ENCODE peak calls at places on chromosomes 4 and X, in eight cellular contexts. N is GM13977, M is A549, O is SK-N-SH, H is sigmoid colon, C is transverse colon, P is GM10248, J is astrocyte of the spinal cord. D is an unnamed sample.

GRCh38 chr4:78800965-78801364 is 24.8 kb downstream of the BMP2K start:
- DNase-seq in C (no peak), P (no peak), H (no peak), J (no peak), O (no peak), N (no peak), M (no peak), D (no peak)

GRCh38 chrX:24956828-24957227 is 58.9 kb downstream of the ARX start:
- DNase-seq in H (no peak), P (no peak), J (peak), C (no peak), N (no peak), O (no peak), M (no peak), D (no peak)

GRCh38 chrX:154002215-154002719 is 17.4 kb downstream of the IRAK1 start:
- DNase-seq in C (peak), J (peak), M (no peak), O (no peak), N (peak), H (no peak), P (no peak), D (no peak)

GRCh38 chrX:130264573-130264972 is 4.1 kb downstream of the ZNF280C start:
- DNase-seq in O (no peak), P (no peak), M (no peak), H (no peak), C (no peak), J (no peak), N (no peak), D (no peak)

GRCh38 chrX:48474127-48474526 is 1.9 kb upstream of the FTSJ1 start:
- DNase-seq in J (no peak), M (no peak), P (no peak), C (no peak), H (no peak), N (no peak), O (peak), D (no peak)

GRCh38 chrX:13893826-13894225 is 76.9 kb upstream of the GPM6B start:
- DNase-seq in N (no peak), C (no peak), M (no peak), O (no peak), H (no peak), P (no peak), J (peak), D (no peak)

GRCh38 chrX:7120578-7121219 is 26.8 kb upstream of the STS start:
- DNase-seq in N (no peak), C (peak), J (peak), H (no peak), M (no peak), O (no peak), P (no peak), D (no peak)

GRCh38 chr4:27149541-27150212 is 289.0 kb downstream of the STIM2 start:
- DNase-seq in O (no peak), C (no peak), P (no peak), M (no peak), N (no peak), H (no peak), J (peak), D (no peak)

GRCh38 chrX:115689931-115690330 is 129.0 kb downstream of the PLS3 start:
- DNase-seq in M (no peak), C (no peak), P (no peak), O (no peak), N (no peak), H (no peak), J (peak), D (no peak)

GRCh38 chr4:147479817-147480216 is 1.1 kb upstream of the EDNRA start:
- DNase-seq in P (no peak), N (no peak), J (peak), H (no peak), C (no peak), M (no peak), O (no peak), D (no peak)

GRCh38 chrX:10901290-10901633 is 209.9 kb upstream of the HCCS start:
- DNase-seq in C (no peak), N (no peak), J (no peak), O (no peak), H (no peak), P (no peak), M (no peak), D (no peak)

GRCh38 chr4:147975325-147975724 is 243.4 kb downstream of the ARHGAP10 start:
- DNase-seq in N (no peak), H (no peak), M (no peak), J (no peak), C (no peak), O (no peak), P (no peak), D (no peak)

GRCh38 chr4:72376901-72377300 is 192.1 kb downstream of the ADAMTS3 start:
- DNase-seq in M (no peak), O (no peak), N (no peak), J (no peak), P (no peak), C (no peak), H (no peak), D (no peak)
- TF ChIP-seq CTCF in M (no peak), O (no peak), N (no peak), J (no peak), P (no peak), C (no peak), H (no peak), D (no peak)

GRCh38 chr4:118682928-118683327 is 2.3 kb upstream of the METTL14 start:
- DNase-seq in N (no peak), P (no peak), M (peak), H (no peak), O (peak), C (no peak), J (peak), D (no peak)
- TF ChIP-seq CTCF in N (peak), P (no peak), M (peak), H (no peak), O (peak), C (peak), J (peak), D (peak)

DNA sequence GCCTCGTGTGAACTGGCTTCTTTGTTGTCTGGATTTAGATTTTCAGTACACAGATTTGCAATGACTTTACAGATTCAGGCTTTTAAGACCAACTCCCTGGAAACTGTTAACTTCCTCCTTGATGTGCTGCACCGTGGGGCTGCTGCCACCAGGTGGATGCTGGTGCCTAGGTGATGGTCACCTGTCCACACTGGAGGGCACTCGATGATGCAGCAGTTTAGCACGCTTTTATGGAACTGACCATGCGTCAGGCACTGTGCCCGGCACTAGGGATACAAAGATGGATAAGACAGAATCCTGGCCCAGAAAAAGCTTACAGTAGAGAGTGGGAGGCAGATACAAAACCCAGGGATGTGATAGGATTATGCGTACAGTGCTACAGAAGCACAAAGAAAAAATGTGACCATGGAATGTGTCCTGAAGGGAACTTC is 180.7 kb downstream of the CEP135 start:
- DNase-seq in N (no peak), O (no peak), M (peak), P (no peak), C (peak), H (no peak), J (no peak), D (no peak)
- TF ChIP-seq CTCF in N (peak), O (peak), M (no peak), P (peak), C (peak), H (no peak), J (peak), D (peak)

DNA sequence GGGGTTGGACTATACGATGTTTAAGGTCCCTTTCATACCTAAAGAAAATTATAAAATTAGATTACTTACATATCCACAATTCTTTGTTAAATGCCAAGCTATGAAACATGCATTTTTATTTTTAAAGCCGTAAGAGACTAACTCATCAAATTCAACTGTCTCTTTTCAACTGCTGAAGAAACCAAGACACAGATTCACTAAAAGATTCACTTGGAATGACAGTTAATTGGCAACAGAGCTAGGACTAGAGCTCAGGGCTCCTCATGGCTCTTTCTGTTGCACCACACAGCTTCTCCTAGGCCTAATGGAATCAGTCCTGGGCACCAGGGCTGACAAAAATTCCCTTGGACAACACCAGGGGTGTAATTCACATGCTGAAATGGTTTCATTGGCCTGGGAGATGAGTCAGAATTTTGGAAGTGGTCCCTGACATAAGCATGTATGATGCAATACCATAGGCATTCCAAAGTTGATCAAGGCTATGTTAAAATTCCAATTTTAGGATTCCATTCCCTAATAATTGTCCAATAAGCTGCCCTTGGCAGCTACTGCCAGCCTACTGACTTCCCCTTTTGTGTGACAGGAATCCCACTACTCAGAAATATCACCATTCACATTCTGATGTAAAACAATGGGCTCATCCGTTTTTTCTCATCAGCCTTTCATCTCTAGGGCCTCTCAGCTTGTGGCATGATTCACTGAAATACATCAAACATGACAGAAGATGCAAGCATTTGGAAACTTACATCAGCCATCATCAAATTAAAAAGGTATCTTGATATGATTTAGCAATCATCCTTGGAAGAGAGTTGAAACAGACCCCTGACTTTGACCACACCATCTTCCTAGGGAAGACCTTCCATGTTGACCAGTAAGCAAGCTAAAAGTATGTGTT is 54.2 kb downstream of the PLAC1 start:
- DNase-seq in J (peak), P (no peak), M (peak), O (no peak), N (no peak), H (no peak), C (no peak), D (no peak)
- TF ChIP-seq CTCF in J (peak), P (no peak), M (no peak), O (peak), N (no peak), H (no peak), C (no peak), D (no peak)

GRCh38 chrX:55579115-55579514 is 44.1 kb upstream of the FOXR2 start:
- DNase-seq in H (no peak), M (no peak), C (no peak), O (no peak), J (no peak), N (no peak), P (no peak), D (no peak)
- TF ChIP-seq CTCF in H (no peak), M (no peak), C (no peak), O (no peak), J (no peak), N (no peak), P (no peak), D (no peak)